ENCODE peak calls at places on chromosomes 13 and 19, in eight cellular contexts. M is IMR-90, I is tibial nerve, A is ovary, X is body of pancreas, H is heart left ventricle, V is adrenal gland, B is A549. G is an unnamed sample.
A peak's percentile ranks its signal among the peaks of the same experiment; 100 is the strongest.

GRCh38 chr19:33812388-33813330 is 16.0 kb downstream of the KCTD15 start:
- DNase-seq in M (no peak), I (no peak), A (no peak), X (no peak), H (no peak), V (no peak), B (no peak), G (no peak)

GRCh38 chr13:40681341-40682051 is 15.1 kb upstream of the FOXO1 start:
- DNase-seq in M (no peak), I (no peak), A (no peak), X (no peak), H (no peak), V (no peak), B (no peak), G (no peak)

GRCh38 chr19:16309653-16310052 is 15.0 kb upstream of the KLF2 start:
- DNase-seq in M (no peak), I (no peak), A (no peak), X (no peak), H (no peak), V (no peak), B (no peak), G (no peak)

GRCh38 chr13:30105381-30105780 is 202.0 kb downstream of the KATNAL1 start:
- DNase-seq in M (no peak), I (no peak), A (no peak), X (peak; percentile 70), H (no peak), V (no peak), B (no peak), G (no peak)

GRCh38 chr13:49536144-49536873 is 40.6 kb downstream of the PHF11 start:
- DNase-seq in M (no peak), I (no peak), A (no peak), X (no peak), H (no peak), V (no peak), B (no peak), G (no peak)

GRCh38 chr19:36152061-36152885 is at the start of gene COX7A1:
- DNase-seq in M (no peak), I (peak; percentile 53), A (peak; percentile 68), X (peak; percentile 62), H (peak; percentile 90), V (peak; percentile 83), B (no peak), G (peak; percentile 55)

GRCh38 chr13:59914556-59914955 is 249.2 kb downstream of the DIAPH3 start:
- DNase-seq in M (peak; percentile 68), I (no peak), A (no peak), X (no peak), H (no peak), V (no peak), B (peak; percentile 0), G (no peak)

GRCh38 chr19:58407658-58408151 is 744 bp upstream of the ZNF584 start:
- DNase-seq in M (peak; percentile 25), I (no peak), A (peak; percentile 48), X (no peak), H (no peak), V (peak; percentile 74), B (no peak), G (no peak)

GRCh38 chr13:75368167-75368566 is 113.8 kb downstream of the TBC1D4 start:
- DNase-seq in M (peak; percentile 92), I (no peak), A (no peak), X (no peak), H (peak; percentile 67), V (peak; percentile 63), B (no peak), G (no peak)

GRCh38 chr13:23799945-23800344 is 89.3 kb downstream of the MIPEP start:
- DNase-seq in M (peak; percentile 38), I (no peak), A (no peak), X (no peak), H (no peak), V (no peak), B (no peak), G (no peak)

GRCh38 chr19:46372901-46373572 is 26.1 kb downstream of the PPP5C start:
- DNase-seq in M (no peak), I (no peak), A (peak; percentile 20), X (peak; percentile 45), H (no peak), V (peak; percentile 40), B (peak; percentile 84), G (peak; percentile 85)

GRCh38 chr19:52670046-52670445 is 31.9 kb upstream of the ZNF83 start:
- DNase-seq in M (no peak), I (no peak), A (no peak), X (peak; percentile 12), H (no peak), V (no peak), B (no peak), G (no peak)

GRCh38 chr13:49343731-49344130 is 96.0 kb downstream of the CDADC1 start:
- DNase-seq in M (no peak), I (no peak), A (no peak), X (no peak), H (no peak), V (no peak), B (no peak), G (no peak)

GRCh38 chr13:105655046-105655445 is 880.4 kb downstream of the EFNB2 start:
- DNase-seq in M (peak; percentile 74), I (no peak), A (no peak), X (no peak), H (no peak), V (no peak), B (no peak), G (no peak)

GRCh38 chr13:100627142-100627541 is 38.6 kb upstream of the GGACT start:
- DNase-seq in M (no peak), I (no peak), A (no peak), X (no peak), H (no peak), V (no peak), B (no peak), G (no peak)

GRCh38 chr13:41916173-41916954 is 44.5 kb downstream of the VWA8 start:
- DNase-seq in M (peak; percentile 95), I (no peak), A (no peak), X (no peak), H (no peak), V (no peak), B (no peak), G (no peak)

GRCh38 chr13:114067381-114067885 is 65.0 kb downstream of the RASA3 start:
- DNase-seq in M (peak; percentile 68), I (peak; percentile 10), A (no peak), X (no peak), H (no peak), V (no peak), B (no peak), G (no peak)

GRCh38 chr19:10544242-10544752 is 593 bp downstream of the ATG4D start:
- DNase-seq in M (no peak), I (no peak), A (peak; percentile 68), X (peak; percentile 77), H (no peak), V (peak; percentile 65), B (no peak), G (no peak)

GRCh38 chr19:12788025-12788681 is 3.1 kb upstream of the JUNB start:
- DNase-seq in M (no peak), I (no peak), A (no peak), X (no peak), H (no peak), V (no peak), B (no peak), G (no peak)

GRCh38 chr19:12787458-12787857 is 3.8 kb upstream of the JUNB start:
- DNase-seq in M (no peak), I (no peak), A (no peak), X (no peak), H (no peak), V (no peak), B (no peak), G (no peak)

GRCh38 chr19:12789098-12789903 is 2.0 kb upstream of the JUNB start:
- DNase-seq in M (peak; percentile 18), I (no peak), A (no peak), X (no peak), H (no peak), V (no peak), B (peak; percentile 53), G (no peak)

GRCh38 chr19:12789904-12790619 is 1.2 kb upstream of the JUNB start:
- DNase-seq in M (peak; percentile 93), I (peak; percentile 93), A (peak; percentile 97), X (peak; percentile 96), H (peak; percentile 98), V (peak; percentile 99), B (peak; percentile 94), G (peak; percentile 94)

DNA sequence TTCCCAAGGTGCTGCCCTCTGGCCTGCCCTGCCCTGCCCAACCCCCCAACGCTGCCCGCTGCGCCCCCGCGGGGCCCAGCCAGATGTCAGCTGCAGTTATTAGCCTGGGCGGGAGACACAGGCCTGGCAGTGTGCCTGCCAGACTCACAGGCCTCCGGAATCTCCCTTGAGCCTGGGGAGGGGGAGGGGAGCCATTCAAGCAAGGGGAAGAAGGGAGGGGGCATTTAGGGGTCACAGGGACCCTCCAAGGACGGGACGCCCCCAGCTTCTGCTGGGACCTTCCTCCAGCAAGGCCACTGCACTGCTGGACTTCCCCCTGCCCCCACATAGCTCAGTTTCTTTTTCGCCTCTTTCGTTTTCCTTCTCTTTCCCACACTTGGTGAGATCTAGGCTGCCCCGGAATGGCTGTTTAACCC is 2.6 kb upstream of the JUNB start:
- DNase-seq in M (peak; percentile 75), I (no peak), A (peak; percentile 87), X (peak; percentile 89), H (peak; percentile 91), V (peak; percentile 91), B (peak; percentile 89), G (peak; percentile 94)
- TF ChIP-seq POLR2A in M (no peak), I (peak; percentile 13), A (no peak), X (no peak), H (no peak), V (peak; percentile 24), B (no peak), G (no peak)

GRCh38 chr19:4199699-4200293 is 17.3 kb downstream of the ANKRD24 start:
- DNase-seq in M (no peak), I (no peak), A (no peak), X (no peak), H (no peak), V (no peak), B (peak; percentile 51), G (no peak)
- TF ChIP-seq CTCF in M (no peak), I (no peak), A (no peak), X (no peak), H (no peak), V (no peak), B (peak; percentile 35), G (no peak)

GRCh38 chr19:13018037-13018914 is 23.0 kb downstream of the NFIX start:
- DNase-seq in M (peak; percentile 35), I (no peak), A (peak; percentile 86), X (peak; percentile 46), H (peak; percentile 76), V (peak; percentile 73), B (no peak), G (no peak)
- H3K4me3 ChIP-seq in M (no peak overlapping the region), I (no peak overlapping the region), A (peak overlapping the region; percentile 30), X (no peak overlapping the region), H (no peak overlapping the region), V (no peak overlapping the region), B (no peak overlapping the region), G (no peak overlapping the region)

DNA sequence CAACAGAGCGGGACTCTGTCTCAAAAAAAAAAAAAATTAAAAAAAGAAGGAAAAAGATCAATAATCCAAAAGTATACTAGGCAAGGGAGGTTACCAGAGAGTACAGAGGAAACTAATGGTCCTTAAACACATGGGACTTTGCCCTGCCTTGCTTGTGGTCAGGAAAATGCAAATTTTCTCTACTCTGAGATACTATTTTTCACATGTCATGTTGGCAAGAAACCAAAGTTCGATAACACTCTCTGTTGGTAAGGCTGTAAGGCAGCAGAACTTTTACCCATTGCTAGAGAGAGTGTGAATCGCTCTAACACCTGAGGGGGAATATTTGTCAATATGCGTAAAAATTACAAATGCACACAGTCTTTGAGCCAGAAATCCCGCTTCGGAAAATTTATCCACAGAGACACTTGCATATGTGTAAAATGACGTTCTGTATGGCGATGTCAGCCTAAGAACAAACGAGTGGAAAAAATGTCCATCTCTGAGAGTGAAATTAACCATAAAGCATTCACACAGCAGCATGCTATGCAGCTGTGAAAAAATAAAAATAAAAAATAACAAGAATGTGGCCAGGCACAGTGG is 9.4 kb upstream of the RFX1 start:
- DNase-seq in M (no peak), I (no peak), A (no peak), X (no peak), H (no peak), V (no peak), B (no peak), G (no peak)
- TF ChIP-seq POLR2A in M (no peak), I (no peak), A (no peak), X (no peak), H (no peak), V (no peak), B (no peak), G (no peak)